ENCODE peak calls at places on chromosomes 13 and 19, in eight cellular contexts. One of them, this sample, is unnamed.

GRCh38 chr19:55461974-55462628 is 659 bp upstream of the ISOC2 start:
- ATAC-seq in activated CD8-positive, alpha-beta memory T cell treated with anti-CD3 and anti-CD28 coated beads, Interleukin-2, amount 10 ng/mL, durations not matched to agents 7 days and 5 days: no peak
- ATAC-seq in pancreas: no peak
- ATAC-seq in stimulated activated naive CD8-positive, alpha-beta T cell treated with anti-CD3 and anti-CD28 coated beads, Interleukin-15, amount 100 ng/mL, for 72 hours: no peak
- ATAC-seq in T-cell: no peak
- ATAC-seq in effector memory CD8-positive, alpha-beta T cell: no peak
- ATAC-seq in lower lobe of right lung: no peak
- ATAC-seq in HepG2: peak
- ATAC-seq in this sample: no peak

GRCh38 chr13:33228645-33229445 is 56.7 kb downstream of the STARD13 start:
- ATAC-seq in activated CD8-positive, alpha-beta memory T cell treated with anti-CD3 and anti-CD28 coated beads, Interleukin-2, amount 10 ng/mL, durations not matched to agents 7 days and 5 days: no peak
- ATAC-seq in pancreas: peak
- ATAC-seq in stimulated activated naive CD8-positive, alpha-beta T cell treated with anti-CD3 and anti-CD28 coated beads, Interleukin-15, amount 100 ng/mL, for 72 hours: peak
- ATAC-seq in T-cell: no peak
- ATAC-seq in effector memory CD8-positive, alpha-beta T cell: peak
- ATAC-seq in lower lobe of right lung: peak
- ATAC-seq in HepG2: peak
- ATAC-seq in this sample: peak

GRCh38 chr19:34600366-34600765 is 76.6 kb downstream of the SCGB2B2 start:
- ATAC-seq in activated CD8-positive, alpha-beta memory T cell treated with anti-CD3 and anti-CD28 coated beads, Interleukin-2, amount 10 ng/mL, durations not matched to agents 7 days and 5 days: no peak
- ATAC-seq in pancreas: no peak
- ATAC-seq in stimulated activated naive CD8-positive, alpha-beta T cell treated with anti-CD3 and anti-CD28 coated beads, Interleukin-15, amount 100 ng/mL, for 72 hours: no peak
- ATAC-seq in T-cell: no peak
- ATAC-seq in effector memory CD8-positive, alpha-beta T cell: no peak
- ATAC-seq in lower lobe of right lung: no peak
- ATAC-seq in HepG2: no peak
- ATAC-seq in this sample: no peak

GRCh38 chr13:24214528-24214927 is 54.0 kb downstream of the SPATA13 start:
- ATAC-seq in activated CD8-positive, alpha-beta memory T cell treated with anti-CD3 and anti-CD28 coated beads, Interleukin-2, amount 10 ng/mL, durations not matched to agents 7 days and 5 days: no peak
- ATAC-seq in pancreas: no peak
- ATAC-seq in stimulated activated naive CD8-positive, alpha-beta T cell treated with anti-CD3 and anti-CD28 coated beads, Interleukin-15, amount 100 ng/mL, for 72 hours: no peak
- ATAC-seq in T-cell: no peak
- ATAC-seq in effector memory CD8-positive, alpha-beta T cell: no peak
- ATAC-seq in lower lobe of right lung: no peak
- ATAC-seq in HepG2: no peak
- ATAC-seq in this sample: peak

GRCh38 chr19:17475541-17476115 is 5.3 kb downstream of the SLC27A1 start:
- ATAC-seq in activated CD8-positive, alpha-beta memory T cell treated with anti-CD3 and anti-CD28 coated beads, Interleukin-2, amount 10 ng/mL, durations not matched to agents 7 days and 5 days: no peak
- ATAC-seq in pancreas: peak
- ATAC-seq in stimulated activated naive CD8-positive, alpha-beta T cell treated with anti-CD3 and anti-CD28 coated beads, Interleukin-15, amount 100 ng/mL, for 72 hours: no peak
- ATAC-seq in T-cell: no peak
- ATAC-seq in effector memory CD8-positive, alpha-beta T cell: no peak
- ATAC-seq in lower lobe of right lung: peak
- ATAC-seq in HepG2: peak
- ATAC-seq in this sample: peak

GRCh38 chr19:39676004-39676403 is 20.3 kb downstream of the LGALS16 start:
- ATAC-seq in activated CD8-positive, alpha-beta memory T cell treated with anti-CD3 and anti-CD28 coated beads, Interleukin-2, amount 10 ng/mL, durations not matched to agents 7 days and 5 days: peak
- ATAC-seq in pancreas: no peak
- ATAC-seq in stimulated activated naive CD8-positive, alpha-beta T cell treated with anti-CD3 and anti-CD28 coated beads, Interleukin-15, amount 100 ng/mL, for 72 hours: peak
- ATAC-seq in T-cell: no peak
- ATAC-seq in effector memory CD8-positive, alpha-beta T cell: no peak
- ATAC-seq in lower lobe of right lung: no peak
- ATAC-seq in HepG2: no peak
- ATAC-seq in this sample: no peak

GRCh38 chr19:18287836-18288772 is 6.7 kb upstream of the JUND start:
- ATAC-seq in activated CD8-positive, alpha-beta memory T cell treated with anti-CD3 and anti-CD28 coated beads, Interleukin-2, amount 10 ng/mL, durations not matched to agents 7 days and 5 days: no peak
- ATAC-seq in pancreas: no peak
- ATAC-seq in stimulated activated naive CD8-positive, alpha-beta T cell treated with anti-CD3 and anti-CD28 coated beads, Interleukin-15, amount 100 ng/mL, for 72 hours: no peak
- ATAC-seq in T-cell: no peak
- ATAC-seq in effector memory CD8-positive, alpha-beta T cell: no peak
- ATAC-seq in lower lobe of right lung: no peak
- ATAC-seq in HepG2: no peak
- ATAC-seq in this sample: no peak

GRCh38 chr13:84377071-84377470 is 494.8 kb upstream of the SLITRK1 start:
- ATAC-seq in activated CD8-positive, alpha-beta memory T cell treated with anti-CD3 and anti-CD28 coated beads, Interleukin-2, amount 10 ng/mL, durations not matched to agents 7 days and 5 days: no peak
- ATAC-seq in pancreas: no peak
- ATAC-seq in stimulated activated naive CD8-positive, alpha-beta T cell treated with anti-CD3 and anti-CD28 coated beads, Interleukin-15, amount 100 ng/mL, for 72 hours: no peak
- ATAC-seq in T-cell: no peak
- ATAC-seq in effector memory CD8-positive, alpha-beta T cell: no peak
- ATAC-seq in lower lobe of right lung: no peak
- ATAC-seq in HepG2: no peak
- ATAC-seq in this sample: no peak

GRCh38 chr19:18861235-18861634 is 29.5 kb downstream of the UPF1 start:
- ATAC-seq in activated CD8-positive, alpha-beta memory T cell treated with anti-CD3 and anti-CD28 coated beads, Interleukin-2, amount 10 ng/mL, durations not matched to agents 7 days and 5 days: peak
- ATAC-seq in pancreas: no peak
- ATAC-seq in stimulated activated naive CD8-positive, alpha-beta T cell treated with anti-CD3 and anti-CD28 coated beads, Interleukin-15, amount 100 ng/mL, for 72 hours: no peak
- ATAC-seq in T-cell: no peak
- ATAC-seq in effector memory CD8-positive, alpha-beta T cell: peak
- ATAC-seq in lower lobe of right lung: no peak
- ATAC-seq in HepG2: no peak
- ATAC-seq in this sample: no peak

GRCh38 chr13:31050486-31051400 is 111.0 kb downstream of the HSPH1 start:
- ATAC-seq in activated CD8-positive, alpha-beta memory T cell treated with anti-CD3 and anti-CD28 coated beads, Interleukin-2, amount 10 ng/mL, durations not matched to agents 7 days and 5 days: no peak
- ATAC-seq in pancreas: no peak
- ATAC-seq in stimulated activated naive CD8-positive, alpha-beta T cell treated with anti-CD3 and anti-CD28 coated beads, Interleukin-15, amount 100 ng/mL, for 72 hours: peak
- ATAC-seq in T-cell: no peak
- ATAC-seq in effector memory CD8-positive, alpha-beta T cell: no peak
- ATAC-seq in lower lobe of right lung: no peak
- ATAC-seq in HepG2: peak
- ATAC-seq in this sample: no peak

GRCh38 chr19:39816287-39817048 is 17.5 kb downstream of the DYRK1B start:
- ATAC-seq in activated CD8-positive, alpha-beta memory T cell treated with anti-CD3 and anti-CD28 coated beads, Interleukin-2, amount 10 ng/mL, durations not matched to agents 7 days and 5 days: no peak
- ATAC-seq in pancreas: no peak
- ATAC-seq in stimulated activated naive CD8-positive, alpha-beta T cell treated with anti-CD3 and anti-CD28 coated beads, Interleukin-15, amount 100 ng/mL, for 72 hours: no peak
- ATAC-seq in T-cell: no peak
- ATAC-seq in effector memory CD8-positive, alpha-beta T cell: no peak
- ATAC-seq in lower lobe of right lung: no peak
- ATAC-seq in HepG2: no peak
- ATAC-seq in this sample: no peak

GRCh38 chr13:27442071-27442647 is 8.2 kb downstream of the MTIF3 start:
- ATAC-seq in activated CD8-positive, alpha-beta memory T cell treated with anti-CD3 and anti-CD28 coated beads, Interleukin-2, amount 10 ng/mL, durations not matched to agents 7 days and 5 days: peak
- ATAC-seq in pancreas: no peak
- ATAC-seq in stimulated activated naive CD8-positive, alpha-beta T cell treated with anti-CD3 and anti-CD28 coated beads, Interleukin-15, amount 100 ng/mL, for 72 hours: peak
- ATAC-seq in T-cell: peak
- ATAC-seq in effector memory CD8-positive, alpha-beta T cell: peak
- ATAC-seq in lower lobe of right lung: no peak
- ATAC-seq in HepG2: no peak
- ATAC-seq in this sample: peak

GRCh38 chr13:101919541-101920306 is 467.2 kb downstream of the ITGBL1 start:
- ATAC-seq in activated CD8-positive, alpha-beta memory T cell treated with anti-CD3 and anti-CD28 coated beads, Interleukin-2, amount 10 ng/mL, durations not matched to agents 7 days and 5 days: no peak
- ATAC-seq in pancreas: no peak
- ATAC-seq in stimulated activated naive CD8-positive, alpha-beta T cell treated with anti-CD3 and anti-CD28 coated beads, Interleukin-15, amount 100 ng/mL, for 72 hours: no peak
- ATAC-seq in T-cell: no peak
- ATAC-seq in effector memory CD8-positive, alpha-beta T cell: no peak
- ATAC-seq in lower lobe of right lung: no peak
- ATAC-seq in HepG2: no peak
- ATAC-seq in this sample: no peak

GRCh38 chr19:1172353-1173159 is 1.5 kb downstream of the SBNO2 start:
- ATAC-seq in activated CD8-positive, alpha-beta memory T cell treated with anti-CD3 and anti-CD28 coated beads, Interleukin-2, amount 10 ng/mL, durations not matched to agents 7 days and 5 days: no peak
- ATAC-seq in pancreas: peak
- ATAC-seq in stimulated activated naive CD8-positive, alpha-beta T cell treated with anti-CD3 and anti-CD28 coated beads, Interleukin-15, amount 100 ng/mL, for 72 hours: no peak
- ATAC-seq in T-cell: no peak
- ATAC-seq in effector memory CD8-positive, alpha-beta T cell: no peak
- ATAC-seq in lower lobe of right lung: peak
- ATAC-seq in HepG2: peak
- ATAC-seq in this sample: peak

GRCh38 chr13:44755872-44756271 is 179.7 kb upstream of the TSC22D1 start:
- ATAC-seq in activated CD8-positive, alpha-beta memory T cell treated with anti-CD3 and anti-CD28 coated beads, Interleukin-2, amount 10 ng/mL, durations not matched to agents 7 days and 5 days: no peak
- ATAC-seq in pancreas: no peak
- ATAC-seq in stimulated activated naive CD8-positive, alpha-beta T cell treated with anti-CD3 and anti-CD28 coated beads, Interleukin-15, amount 100 ng/mL, for 72 hours: no peak
- ATAC-seq in T-cell: no peak
- ATAC-seq in effector memory CD8-positive, alpha-beta T cell: no peak
- ATAC-seq in lower lobe of right lung: no peak
- ATAC-seq in HepG2: no peak
- ATAC-seq in this sample: no peak

GRCh38 chr13:21297452-21297851 is 121.0 kb downstream of the MRPL57 start:
- ATAC-seq in activated CD8-positive, alpha-beta memory T cell treated with anti-CD3 and anti-CD28 coated beads, Interleukin-2, amount 10 ng/mL, durations not matched to agents 7 days and 5 days: no peak
- ATAC-seq in pancreas: no peak
- ATAC-seq in stimulated activated naive CD8-positive, alpha-beta T cell treated with anti-CD3 and anti-CD28 coated beads, Interleukin-15, amount 100 ng/mL, for 72 hours: peak
- ATAC-seq in T-cell: no peak
- ATAC-seq in effector memory CD8-positive, alpha-beta T cell: no peak
- ATAC-seq in lower lobe of right lung: no peak
- ATAC-seq in HepG2: peak
- ATAC-seq in this sample: no peak

GRCh38 chr13:102401305-102401704 is 543 bp downstream of the FGF14 start:
- ATAC-seq in activated CD8-positive, alpha-beta memory T cell treated with anti-CD3 and anti-CD28 coated beads, Interleukin-2, amount 10 ng/mL, durations not matched to agents 7 days and 5 days: no peak
- ATAC-seq in pancreas: peak
- ATAC-seq in stimulated activated naive CD8-positive, alpha-beta T cell treated with anti-CD3 and anti-CD28 coated beads, Interleukin-15, amount 100 ng/mL, for 72 hours: no peak
- ATAC-seq in T-cell: no peak
- ATAC-seq in effector memory CD8-positive, alpha-beta T cell: peak
- ATAC-seq in lower lobe of right lung: no peak
- ATAC-seq in HepG2: no peak
- ATAC-seq in this sample: peak

GRCh38 chr19:38617764-38618589 is at the start of gene MAP4K1:
- ATAC-seq in activated CD8-positive, alpha-beta memory T cell treated with anti-CD3 and anti-CD28 coated beads, Interleukin-2, amount 10 ng/mL, durations not matched to agents 7 days and 5 days: peak
- ATAC-seq in pancreas: peak
- ATAC-seq in stimulated activated naive CD8-positive, alpha-beta T cell treated with anti-CD3 and anti-CD28 coated beads, Interleukin-15, amount 100 ng/mL, for 72 hours: peak
- ATAC-seq in T-cell: peak
- ATAC-seq in effector memory CD8-positive, alpha-beta T cell: peak
- ATAC-seq in lower lobe of right lung: peak
- ATAC-seq in HepG2: peak
- ATAC-seq in this sample: peak

GRCh38 chr19:40831502-40832430 is 18.5 kb downstream of the CYP2A6 start:
- ATAC-seq in activated CD8-positive, alpha-beta memory T cell treated with anti-CD3 and anti-CD28 coated beads, Interleukin-2, amount 10 ng/mL, durations not matched to agents 7 days and 5 days: no peak
- ATAC-seq in pancreas: peak
- ATAC-seq in stimulated activated naive CD8-positive, alpha-beta T cell treated with anti-CD3 and anti-CD28 coated beads, Interleukin-15, amount 100 ng/mL, for 72 hours: no peak
- ATAC-seq in T-cell: no peak
- ATAC-seq in effector memory CD8-positive, alpha-beta T cell: no peak
- ATAC-seq in lower lobe of right lung: peak
- ATAC-seq in HepG2: peak
- ATAC-seq in this sample: no peak

GRCh38 chr19:28437390-28438346 is 775.3 kb downstream of the UQCRFS1 start:
- ATAC-seq in activated CD8-positive, alpha-beta memory T cell treated with anti-CD3 and anti-CD28 coated beads, Interleukin-2, amount 10 ng/mL, durations not matched to agents 7 days and 5 days: no peak
- ATAC-seq in pancreas: no peak
- ATAC-seq in stimulated activated naive CD8-positive, alpha-beta T cell treated with anti-CD3 and anti-CD28 coated beads, Interleukin-15, amount 100 ng/mL, for 72 hours: no peak
- ATAC-seq in T-cell: no peak
- ATAC-seq in effector memory CD8-positive, alpha-beta T cell: no peak
- ATAC-seq in lower lobe of right lung: peak
- ATAC-seq in HepG2: no peak
- ATAC-seq in this sample: no peak

GRCh38 chr19:43624933-43625332 is 5.5 kb upstream of the ZNF428 start:
- ATAC-seq in activated CD8-positive, alpha-beta memory T cell treated with anti-CD3 and anti-CD28 coated beads, Interleukin-2, amount 10 ng/mL, durations not matched to agents 7 days and 5 days: peak
- ATAC-seq in pancreas: peak
- ATAC-seq in stimulated activated naive CD8-positive, alpha-beta T cell treated with anti-CD3 and anti-CD28 coated beads, Interleukin-15, amount 100 ng/mL, for 72 hours: peak
- ATAC-seq in T-cell: peak
- ATAC-seq in effector memory CD8-positive, alpha-beta T cell: peak
- ATAC-seq in lower lobe of right lung: peak
- ATAC-seq in HepG2: no peak
- ATAC-seq in this sample: peak

GRCh38 chr13:59356607-59357006 is 807.1 kb downstream of the DIAPH3 start:
- ATAC-seq in activated CD8-positive, alpha-beta memory T cell treated with anti-CD3 and anti-CD28 coated beads, Interleukin-2, amount 10 ng/mL, durations not matched to agents 7 days and 5 days: no peak
- ATAC-seq in pancreas: peak
- ATAC-seq in stimulated activated naive CD8-positive, alpha-beta T cell treated with anti-CD3 and anti-CD28 coated beads, Interleukin-15, amount 100 ng/mL, for 72 hours: no peak
- ATAC-seq in T-cell: no peak
- ATAC-seq in effector memory CD8-positive, alpha-beta T cell: no peak
- ATAC-seq in lower lobe of right lung: peak
- ATAC-seq in HepG2: no peak
- ATAC-seq in this sample: peak

GRCh38 chr19:39109641-39110040 is 15.9 kb upstream of the PAK4 start:
- ATAC-seq in activated CD8-positive, alpha-beta memory T cell treated with anti-CD3 and anti-CD28 coated beads, Interleukin-2, amount 10 ng/mL, durations not matched to agents 7 days and 5 days: no peak
- ATAC-seq in pancreas: no peak
- ATAC-seq in stimulated activated naive CD8-positive, alpha-beta T cell treated with anti-CD3 and anti-CD28 coated beads, Interleukin-15, amount 100 ng/mL, for 72 hours: no peak
- ATAC-seq in T-cell: no peak
- ATAC-seq in effector memory CD8-positive, alpha-beta T cell: no peak
- ATAC-seq in lower lobe of right lung: no peak
- ATAC-seq in HepG2: no peak
- ATAC-seq in this sample: no peak

GRCh38 chr13:95221991-95222732 is 79.1 kb downstream of the ABCC4 start:
- ATAC-seq in activated CD8-positive, alpha-beta memory T cell treated with anti-CD3 and anti-CD28 coated beads, Interleukin-2, amount 10 ng/mL, durations not matched to agents 7 days and 5 days: no peak
- ATAC-seq in pancreas: no peak
- ATAC-seq in stimulated activated naive CD8-positive, alpha-beta T cell treated with anti-CD3 and anti-CD28 coated beads, Interleukin-15, amount 100 ng/mL, for 72 hours: no peak
- ATAC-seq in T-cell: no peak
- ATAC-seq in effector memory CD8-positive, alpha-beta T cell: no peak
- ATAC-seq in lower lobe of right lung: peak
- ATAC-seq in HepG2: peak
- ATAC-seq in this sample: peak

GRCh38 chr13:40549500-40550094 is 116.8 kb downstream of the FOXO1 start:
- ATAC-seq in activated CD8-positive, alpha-beta memory T cell treated with anti-CD3 and anti-CD28 coated beads, Interleukin-2, amount 10 ng/mL, durations not matched to agents 7 days and 5 days: no peak
- ATAC-seq in pancreas: no peak
- ATAC-seq in stimulated activated naive CD8-positive, alpha-beta T cell treated with anti-CD3 and anti-CD28 coated beads, Interleukin-15, amount 100 ng/mL, for 72 hours: no peak
- ATAC-seq in T-cell: no peak
- ATAC-seq in effector memory CD8-positive, alpha-beta T cell: no peak
- ATAC-seq in lower lobe of right lung: no peak
- ATAC-seq in HepG2: peak
- ATAC-seq in this sample: no peak

GRCh38 chr19:31285744-31286143 is 63.5 kb downstream of the TSHZ3 start:
- ATAC-seq in activated CD8-positive, alpha-beta memory T cell treated with anti-CD3 and anti-CD28 coated beads, Interleukin-2, amount 10 ng/mL, durations not matched to agents 7 days and 5 days: no peak
- ATAC-seq in pancreas: peak
- ATAC-seq in stimulated activated naive CD8-positive, alpha-beta T cell treated with anti-CD3 and anti-CD28 coated beads, Interleukin-15, amount 100 ng/mL, for 72 hours: no peak
- ATAC-seq in T-cell: no peak
- ATAC-seq in effector memory CD8-positive, alpha-beta T cell: no peak
- ATAC-seq in lower lobe of right lung: no peak
- ATAC-seq in HepG2: no peak
- ATAC-seq in this sample: no peak

GRCh38 chr19:42480335-42481095 is 37.8 kb upstream of the CXCL17 start:
- ATAC-seq in activated CD8-positive, alpha-beta memory T cell treated with anti-CD3 and anti-CD28 coated beads, Interleukin-2, amount 10 ng/mL, durations not matched to agents 7 days and 5 days: peak
- ATAC-seq in pancreas: peak
- ATAC-seq in stimulated activated naive CD8-positive, alpha-beta T cell treated with anti-CD3 and anti-CD28 coated beads, Interleukin-15, amount 100 ng/mL, for 72 hours: no peak
- ATAC-seq in T-cell: peak
- ATAC-seq in effector memory CD8-positive, alpha-beta T cell: peak
- ATAC-seq in lower lobe of right lung: peak
- ATAC-seq in HepG2: peak
- ATAC-seq in this sample: peak

GRCh38 chr13:26721251-26721939 is 39.2 kb downstream of the GPR12 start:
- ATAC-seq in activated CD8-positive, alpha-beta memory T cell treated with anti-CD3 and anti-CD28 coated beads, Interleukin-2, amount 10 ng/mL, durations not matched to agents 7 days and 5 days: peak
- ATAC-seq in pancreas: no peak
- ATAC-seq in stimulated activated naive CD8-positive, alpha-beta T cell treated with anti-CD3 and anti-CD28 coated beads, Interleukin-15, amount 100 ng/mL, for 72 hours: peak
- ATAC-seq in T-cell: peak
- ATAC-seq in effector memory CD8-positive, alpha-beta T cell: peak
- ATAC-seq in lower lobe of right lung: peak
- ATAC-seq in HepG2: peak
- ATAC-seq in this sample: no peak

GRCh38 chr13:44231786-44232516 is 141.7 kb upstream of the SERP2 start:
- ATAC-seq in activated CD8-positive, alpha-beta memory T cell treated with anti-CD3 and anti-CD28 coated beads, Interleukin-2, amount 10 ng/mL, durations not matched to agents 7 days and 5 days: no peak
- ATAC-seq in pancreas: peak
- ATAC-seq in stimulated activated naive CD8-positive, alpha-beta T cell treated with anti-CD3 and anti-CD28 coated beads, Interleukin-15, amount 100 ng/mL, for 72 hours: peak
- ATAC-seq in T-cell: no peak
- ATAC-seq in effector memory CD8-positive, alpha-beta T cell: no peak
- ATAC-seq in lower lobe of right lung: peak
- ATAC-seq in HepG2: peak
- ATAC-seq in this sample: peak

GRCh38 chr19:589693-590395 is at the start of gene HCN2:
- ATAC-seq in activated CD8-positive, alpha-beta memory T cell treated with anti-CD3 and anti-CD28 coated beads, Interleukin-2, amount 10 ng/mL, durations not matched to agents 7 days and 5 days: no peak
- ATAC-seq in pancreas: no peak
- ATAC-seq in stimulated activated naive CD8-positive, alpha-beta T cell treated with anti-CD3 and anti-CD28 coated beads, Interleukin-15, amount 100 ng/mL, for 72 hours: no peak
- ATAC-seq in T-cell: peak
- ATAC-seq in effector memory CD8-positive, alpha-beta T cell: peak
- ATAC-seq in lower lobe of right lung: no peak
- ATAC-seq in HepG2: no peak
- ATAC-seq in this sample: no peak

GRCh38 chr13:41974262-41974900 is 13.5 kb upstream of the VWA8 start:
- ATAC-seq in activated CD8-positive, alpha-beta memory T cell treated with anti-CD3 and anti-CD28 coated beads, Interleukin-2, amount 10 ng/mL, durations not matched to agents 7 days and 5 days: no peak
- ATAC-seq in pancreas: peak
- ATAC-seq in stimulated activated naive CD8-positive, alpha-beta T cell treated with anti-CD3 and anti-CD28 coated beads, Interleukin-15, amount 100 ng/mL, for 72 hours: no peak
- ATAC-seq in T-cell: no peak
- ATAC-seq in effector memory CD8-positive, alpha-beta T cell: peak
- ATAC-seq in lower lobe of right lung: no peak
- ATAC-seq in HepG2: peak
- ATAC-seq in this sample: peak

GRCh38 chr19:21328885-21329605 is at the start of gene ZNF708:
- ATAC-seq in activated CD8-positive, alpha-beta memory T cell treated with anti-CD3 and anti-CD28 coated beads, Interleukin-2, amount 10 ng/mL, durations not matched to agents 7 days and 5 days: peak
- ATAC-seq in pancreas: peak
- ATAC-seq in stimulated activated naive CD8-positive, alpha-beta T cell treated with anti-CD3 and anti-CD28 coated beads, Interleukin-15, amount 100 ng/mL, for 72 hours: peak
- ATAC-seq in T-cell: peak
- ATAC-seq in effector memory CD8-positive, alpha-beta T cell: peak
- ATAC-seq in lower lobe of right lung: peak
- ATAC-seq in HepG2: peak
- ATAC-seq in this sample: peak

GRCh38 chr13:24459234-24459633 is 53.3 kb downstream of the PARP4 start:
- ATAC-seq in activated CD8-positive, alpha-beta memory T cell treated with anti-CD3 and anti-CD28 coated beads, Interleukin-2, amount 10 ng/mL, durations not matched to agents 7 days and 5 days: peak
- ATAC-seq in pancreas: no peak
- ATAC-seq in stimulated activated naive CD8-positive, alpha-beta T cell treated with anti-CD3 and anti-CD28 coated beads, Interleukin-15, amount 100 ng/mL, for 72 hours: peak
- ATAC-seq in T-cell: no peak
- ATAC-seq in effector memory CD8-positive, alpha-beta T cell: no peak
- ATAC-seq in lower lobe of right lung: no peak
- ATAC-seq in HepG2: no peak
- ATAC-seq in this sample: no peak

GRCh38 chr19:13089857-13090507 is 12.7 kb downstream of the LYL1 start:
- ATAC-seq in activated CD8-positive, alpha-beta memory T cell treated with anti-CD3 and anti-CD28 coated beads, Interleukin-2, amount 10 ng/mL, durations not matched to agents 7 days and 5 days: no peak
- ATAC-seq in pancreas: no peak
- ATAC-seq in stimulated activated naive CD8-positive, alpha-beta T cell treated with anti-CD3 and anti-CD28 coated beads, Interleukin-15, amount 100 ng/mL, for 72 hours: no peak
- ATAC-seq in T-cell: no peak
- ATAC-seq in effector memory CD8-positive, alpha-beta T cell: no peak
- ATAC-seq in lower lobe of right lung: no peak
- ATAC-seq in HepG2: no peak
- ATAC-seq in this sample: no peak

This sample was measured in esophagus mucosa.